ENCODE peak calls at places on chromosome 14, in ten cellular contexts. E, P, C, V, G, B, K, U, Y and J are unnamed samples.

GRCh38 chr14:31096255-31096654 is 70.1 kb upstream of the STRN3 start:
- DNase-seq in E (no peak), P (no peak), C (no peak), V (no peak), G (no peak), B (no peak), K (peak), U (no peak), Y (peak), J (peak)

GRCh38 chr14:89146291-89146690 is 270.7 kb downstream of the FOXN3 start:
- DNase-seq in E (no peak), P (no peak), C (no peak), V (no peak), G (no peak), B (no peak), K (peak), U (no peak), Y (peak), J (peak)

GRCh38 chr14:75077794-75078193 is 8.4 kb downstream of the ZC2HC1C start:
- DNase-seq in E (no peak), P (no peak), C (no peak), V (no peak), G (no peak), B (no peak), K (no peak), U (no peak), Y (no peak), J (peak)

GRCh38 chr14:99055816-99056215 is 216.2 kb downstream of the BCL11B start:
- DNase-seq in E (no peak), P (no peak), C (no peak), V (no peak), G (no peak), B (no peak), K (no peak), U (no peak), Y (no peak), J (no peak)

GRCh38 chr14:74973003-74973614 is 17.7 kb upstream of the PGF start:
- DNase-seq in E (no peak), P (no peak), C (no peak), V (peak), G (no peak), B (peak), K (peak), U (no peak), Y (peak), J (no peak)

GRCh38 chr14:76657404-76657803 is 103.9 kb upstream of the VASH1 start:
- DNase-seq in E (no peak), P (no peak), C (no peak), V (no peak), G (no peak), B (no peak), K (no peak), U (no peak), Y (no peak), J (no peak)

GRCh38 chr14:101731187-101732080 is 30.1 kb upstream of the PPP2R5C start:
- DNase-seq in E (peak), P (peak), C (peak), V (no peak), G (peak), B (peak), K (peak), U (peak), Y (peak), J (peak)

GRCh38 chr14:60756847-60757246 is 22.3 kb downstream of the MNAT1 start:
- DNase-seq in E (no peak), P (no peak), C (no peak), V (no peak), G (no peak), B (no peak), K (peak), U (peak), Y (peak), J (peak)

GRCh38 chr14:50040401-50040775 is 76.0 kb downstream of the VCPKMT start:
- DNase-seq in E (no peak), P (no peak), C (no peak), V (no peak), G (no peak), B (no peak), K (peak), U (no peak), Y (peak), J (peak)

GRCh38 chr14:35147711-35148110 is 25.4 kb downstream of the PRORP start:
- DNase-seq in E (no peak), P (no peak), C (no peak), V (no peak), G (no peak), B (no peak), K (no peak), U (no peak), Y (no peak), J (no peak)

GRCh38 chr14:90291699-90292098 is 35.3 kb downstream of the PSMC1 start:
- DNase-seq in E (no peak), P (no peak), C (no peak), V (no peak), G (no peak), B (no peak), K (no peak), U (no peak), Y (no peak), J (no peak)

GRCh38 chr14:101471723-101472517 is 89.4 kb upstream of the DIO3 start:
- DNase-seq in E (no peak), P (no peak), C (no peak), V (no peak), G (no peak), B (no peak), K (no peak), U (no peak), Y (no peak), J (no peak)

GRCh38 chr14:33477752-33478151 is 473.1 kb downstream of the EGLN3 start:
- DNase-seq in E (no peak), P (no peak), C (no peak), V (no peak), G (no peak), B (no peak), K (no peak), U (no peak), Y (no peak), J (no peak)

GRCh38 chr14:36663404-36664321 is 2.0 kb downstream of the PAX9 start:
- DNase-seq in E (no peak), P (no peak), C (no peak), V (no peak), G (no peak), B (no peak), K (no peak), U (no peak), Y (no peak), J (peak)

GRCh38 chr14:50741571-50741970 is 73.5 kb upstream of the SAV1 start:
- DNase-seq in E (no peak), P (no peak), C (peak), V (no peak), G (no peak), B (no peak), K (peak), U (peak), Y (peak), J (no peak)

GRCh38 chr14:74906923-74907620 is 16.0 kb downstream of the RPS6KL1 start:
- DNase-seq in E (no peak), P (no peak), C (no peak), V (no peak), G (no peak), B (no peak), K (no peak), U (no peak), Y (no peak), J (no peak)

GRCh38 chr14:103071544-103072251 is 12.3 kb upstream of the LBHD2 start:
- DNase-seq in E (no peak), P (no peak), C (no peak), V (no peak), G (no peak), B (no peak), K (no peak), U (no peak), Y (peak), J (no peak)

GRCh38 chr14:97602438-97603117 is 805.4 kb downstream of the VRK1 start:
- DNase-seq in E (no peak), P (no peak), C (no peak), V (no peak), G (no peak), B (peak), K (no peak), U (no peak), Y (no peak), J (no peak)

GRCh38 chr14:34030864-34031263 is 80.0 kb upstream of the EGLN3 start:
- DNase-seq in E (no peak), P (peak), C (no peak), V (peak), G (no peak), B (peak), K (peak), U (peak), Y (peak), J (peak)

GRCh38 chr14:94823556-94824341 is 53.8 kb upstream of the GSC start:
- DNase-seq in E (no peak), P (no peak), C (no peak), V (no peak), G (no peak), B (no peak), K (no peak), U (no peak), Y (peak), J (peak)

GRCh38 chr14:64574370-64575115 is 24.8 kb downstream of the PPP1R36 start:
- DNase-seq in E (no peak), P (no peak), C (no peak), V (no peak), G (no peak), B (no peak), K (no peak), U (no peak), Y (no peak), J (no peak)

GRCh38 chr14:105861985-105862465 is 335.6 kb downstream of the TMEM121 start:
- DNase-seq in E (peak), P (no peak), C (peak), V (peak), G (no peak), B (no peak), K (no peak), U (no peak), Y (no peak), J (no peak)

GRCh38 chr14:105313381-105314286 is 914 bp upstream of the PACS2 start:
- DNase-seq in E (peak), P (no peak), C (no peak), V (no peak), G (no peak), B (no peak), K (no peak), U (no peak), Y (peak), J (peak)

GRCh38 chr14:103890836-103891666 is 37.2 kb upstream of the TDRD9 start:
- DNase-seq in E (peak), P (no peak), C (no peak), V (no peak), G (no peak), B (no peak), K (no peak), U (no peak), Y (no peak), J (no peak)

GRCh38 chr14:105195533-105196227 is 14.6 kb upstream of the NUDT14 start:
- DNase-seq in E (no peak), P (no peak), C (no peak), V (no peak), G (no peak), B (no peak), K (no peak), U (no peak), Y (no peak), J (no peak)

GRCh38 chr14:58830121-58830520 is 192.4 kb downstream of the DACT1 start:
- DNase-seq in E (no peak), P (no peak), C (no peak), V (no peak), G (no peak), B (no peak), K (no peak), U (no peak), Y (no peak), J (no peak)

GRCh38 chr14:95315579-95315978 is 4.1 kb downstream of the CLMN start:
- DNase-seq in E (no peak), P (no peak), C (no peak), V (no peak), G (no peak), B (no peak), K (no peak), U (no peak), Y (no peak), J (no peak)

GRCh38 chr14:51295666-51296263 is 55.7 kb downstream of the TMX1 start:
- DNase-seq in E (no peak), P (no peak), C (no peak), V (no peak), G (no peak), B (no peak), K (peak), U (no peak), Y (peak), J (no peak)

GRCh38 chr14:59020382-59020781 is 168.1 kb upstream of the DAAM1 start:
- DNase-seq in E (no peak), P (no peak), C (no peak), V (no peak), G (no peak), B (no peak), K (peak), U (peak), Y (peak), J (peak)

GRCh38 chr14:71552809-71553208 is 379.4 kb upstream of the RGS6 start:
- DNase-seq in E (no peak), P (no peak), C (no peak), V (no peak), G (no peak), B (no peak), K (no peak), U (no peak), Y (no peak), J (no peak)
- TF ChIP-seq CTCF in E (no peak), P (no peak), C (no peak), V (no peak), G (no peak), B (no peak), K (no peak), U (no peak), Y (no peak), J (no peak)

GRCh38 chr14:81311128-81311527 is 89.0 kb downstream of the STON2 start:
- DNase-seq in E (no peak), P (no peak), C (no peak), V (no peak), G (no peak), B (no peak), K (no peak), U (no peak), Y (no peak), J (no peak)
- H3K4me3 ChIP-seq in E (no peak), P (no peak), C (no peak), V (no peak), G (no peak), B (no peak), K (no peak), U (no peak), Y (no peak), J (no peak)

GRCh38 chr14:72800848-72801370 is 93.0 kb downstream of the DPF3 start:
- DNase-seq in E (no peak), P (no peak), C (no peak), V (no peak), G (no peak), B (no peak), K (no peak), U (no peak), Y (no peak), J (no peak)

GRCh38 chr14:72800296-72800695 is 93.6 kb downstream of the DPF3 start:
- DNase-seq in E (no peak), P (no peak), C (no peak), V (no peak), G (no peak), B (no peak), K (no peak), U (no peak), Y (no peak), J (no peak)

GRCh38 chr14:72802588-72802946 is 91.3 kb downstream of the DPF3 start:
- DNase-seq in E (no peak), P (no peak), C (no peak), V (no peak), G (no peak), B (no peak), K (peak), U (no peak), Y (no peak), J (no peak)

GRCh38 chr14:72801381-72801812 is 92.5 kb downstream of the DPF3 start:
- DNase-seq in E (no peak), P (peak), C (no peak), V (no peak), G (no peak), B (no peak), K (peak), U (peak), Y (peak), J (peak)

GRCh38 chr14:72801841-72802587 is 91.9 kb downstream of the DPF3 start:
- DNase-seq in E (no peak), P (no peak), C (no peak), V (no peak), G (no peak), B (no peak), K (peak), U (no peak), Y (no peak), J (no peak)
- TF ChIP-seq CTCF in E (no peak), P (no peak), C (no peak), V (no peak), G (no peak), B (no peak), K (no peak), U (no peak), Y (no peak), J (no peak)

DNA sequence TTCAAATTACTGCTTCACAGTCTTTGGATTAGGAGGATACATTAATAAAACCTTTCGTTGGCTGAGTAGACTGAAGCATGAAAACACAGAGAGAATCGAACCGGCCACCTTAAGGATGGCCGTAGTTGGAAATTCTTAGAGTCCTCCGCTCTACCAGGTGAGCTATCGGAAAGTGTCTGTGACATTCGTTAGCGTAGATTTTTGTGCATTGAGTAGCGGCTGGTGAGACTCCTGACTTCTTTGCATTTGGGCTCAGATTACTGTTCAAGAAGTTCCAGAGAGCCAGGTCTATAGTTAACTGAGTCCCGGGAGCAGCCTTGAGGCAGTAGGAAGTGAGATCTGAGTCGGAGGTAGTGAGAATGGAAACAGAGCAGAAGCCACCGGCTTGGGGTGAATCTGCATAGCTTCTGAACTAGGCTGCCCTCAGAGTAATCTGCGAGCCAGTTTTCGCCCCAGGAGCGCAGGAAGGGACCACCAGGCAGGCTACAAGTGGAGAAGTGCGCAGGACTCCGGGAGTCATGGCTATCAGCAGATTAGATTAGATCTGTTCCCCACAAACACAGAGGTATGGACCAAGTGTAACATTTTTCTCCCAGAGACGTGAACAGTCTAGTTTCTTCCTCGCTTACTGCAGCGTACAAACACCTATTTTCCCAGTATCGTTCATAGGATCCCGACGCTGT is 11.0 kb downstream of the OR6S1 start:
- DNase-seq in E (no peak), P (no peak), C (peak), V (no peak), G (peak), B (no peak), K (peak), U (no peak), Y (peak), J (peak)
- H3K4me3 ChIP-seq in E (peak), P (peak), C (peak), V (peak), G (peak), B (no peak), K (peak), U (peak), Y (peak), J (peak)

GRCh38 chr14:63203618-63204406 is 431 bp upstream of the RHOJ start:
- DNase-seq in E (peak), P (peak), C (no peak), V (peak), G (peak), B (peak), K (peak), U (peak), Y (peak), J (peak)
- TF ChIP-seq CTCF in E (no peak), P (peak), C (no peak), V (peak), G (no peak), B (peak), K (peak), U (peak), Y (no peak), J (peak)

DNA sequence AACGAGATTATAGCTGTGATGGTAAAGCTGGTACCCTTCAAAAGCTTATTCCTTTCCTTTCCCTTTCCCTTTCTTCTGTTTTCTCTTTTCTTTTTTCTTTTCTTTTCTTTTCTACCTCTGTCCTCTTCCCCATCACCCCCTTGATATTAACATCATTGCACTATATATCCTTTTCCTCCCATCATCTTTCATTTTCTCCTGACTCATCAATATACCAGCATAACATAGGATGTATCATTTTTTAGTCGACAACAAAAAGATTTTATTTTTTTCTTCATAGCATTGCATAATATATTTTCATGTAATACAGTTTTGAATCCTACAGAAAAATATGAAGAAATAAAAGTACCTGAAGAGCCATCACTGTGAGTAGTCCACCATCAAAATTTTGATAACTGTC is 230.6 kb downstream of the RAD51B start:
- DNase-seq in E (no peak), P (no peak), C (no peak), V (no peak), G (no peak), B (no peak), K (no peak), U (no peak), Y (no peak), J (no peak)
- H3K4me3 ChIP-seq in E (no peak), P (no peak), C (no peak), V (no peak), G (no peak), B (no peak), K (no peak), U (no peak), Y (no peak), J (no peak)

GRCh38 chr14:88143817-88144216 is 138.9 kb downstream of the GPR65 start:
- DNase-seq in E (no peak), P (no peak), C (no peak), V (no peak), G (no peak), B (no peak), K (no peak), U (no peak), Y (no peak), J (no peak)
- TF ChIP-seq CTCF in E (no peak), P (no peak), C (no peak), V (no peak), G (no peak), B (no peak), K (no peak), U (no peak), Y (no peak), J (no peak)

GRCh38 chr14:54398028-54398368 is 1.2 kb downstream of the CDKN3 start:
- DNase-seq in E (no peak), P (no peak), C (no peak), V (no peak), G (no peak), B (no peak), K (no peak), U (no peak), Y (no peak), J (no peak)
- H3K4me3 ChIP-seq in E (no peak), P (no peak), C (peak), V (no peak), G (peak), B (no peak), K (no peak), U (peak), Y (no peak), J (peak)